ENCODE peak calls at places on chromosome 1, in nine cellular contexts. Y is uterus, E is PC-3, G is GM10248, M is GM13976, I is astrocyte of the spinal cord, F is RWPE2, X is Caco-2, W is A549. R is an unnamed sample.

GRCh38 chr1:243421784-243422183 is 165.9 kb downstream of the SDCCAG8 start:
- DNase-seq in M (no peak), E (peak; percentile 93), W (peak; percentile 18), X (no peak), F (no peak), Y (peak; percentile 29), G (no peak), I (peak; percentile 89), R (no peak)

GRCh38 chr1:203937678-203938330 is 76.4 kb downstream of the SNRPE start:
- DNase-seq in Y (no peak), M (no peak), F (no peak), G (no peak), X (no peak), I (no peak), W (no peak), E (no peak), R (no peak)

GRCh38 chr1:3799976-3800685 is 3.8 kb upstream of the LRRC47 start:
- DNase-seq in I (no peak), F (no peak), Y (no peak), G (no peak), E (no peak), X (no peak), M (no peak), W (no peak), R (no peak)

GRCh38 chr1:32876341-32877210 is 5.9 kb upstream of the FNDC5 start:
- DNase-seq in X (no peak), E (peak; percentile 57), F (no peak), G (peak; percentile 80), M (peak; percentile 86), W (peak; percentile 54), Y (no peak), I (peak; percentile 29), R (peak; percentile 93)

GRCh38 chr1:81174052-81174451 is 626.7 kb upstream of the ADGRL2 start:
- DNase-seq in F (peak; percentile 62), Y (no peak), I (no peak), M (no peak), E (peak; percentile 54), X (no peak), G (no peak), W (no peak), R (no peak)

GRCh38 chr1:4931486-4931885 is 277.1 kb downstream of the AJAP1 start:
- DNase-seq in E (peak; percentile 33), I (no peak), F (no peak), M (no peak), X (no peak), W (no peak), G (no peak), Y (no peak), R (no peak)

GRCh38 chr1:117967900-117968299 is 38.4 kb downstream of the WDR3 start:
- DNase-seq in M (no peak), X (no peak), G (no peak), E (no peak), W (no peak), Y (no peak), F (no peak), I (no peak), R (no peak)

GRCh38 chr1:181485276-181486097 is 2.2 kb downstream of the CACNA1E start:
- DNase-seq in M (peak; percentile 85), W (no peak), I (no peak), X (no peak), F (no peak), E (no peak), Y (no peak), G (peak; percentile 79), R (no peak)

GRCh38 chr1:227342075-227342829 is 24.0 kb upstream of the CDC42BPA start:
- DNase-seq in Y (no peak), M (no peak), G (no peak), W (no peak), F (no peak), X (no peak), E (no peak), I (no peak), R (no peak)

GRCh38 chr1:14666376-14666775 is 67.9 kb downstream of the KAZN start:
- DNase-seq in I (peak; percentile 8), E (peak; percentile 58), W (no peak), F (no peak), G (no peak), X (no peak), M (no peak), Y (no peak), R (no peak)

GRCh38 chr1:230105754-230106625 is 39.0 kb downstream of the GALNT2 start:
- DNase-seq in W (peak; percentile 89), E (peak; percentile 99), F (no peak), X (peak; percentile 44), Y (no peak), I (peak; percentile 75), M (peak; percentile 55), G (peak; percentile 64), R (no peak)

GRCh38 chr1:48677306-48678287 is 99.1 kb downstream of the BEND5 start:
- DNase-seq in M (peak; percentile 60), Y (peak; percentile 20), W (peak; percentile 24), X (peak; percentile 44), E (peak; percentile 73), I (peak; percentile 67), F (no peak), G (peak; percentile 41), R (no peak)

GRCh38 chr1:3685906-3686305 is 33.6 kb downstream of the TP73 start:
- DNase-seq in M (no peak), W (no peak), I (no peak), E (no peak), F (no peak), Y (no peak), G (no peak), X (no peak), R (no peak)

GRCh38 chr1:20093940-20094391 is 24.0 kb downstream of the PLA2G5 start:
- DNase-seq in F (no peak), X (no peak), M (no peak), I (no peak), W (no peak), E (no peak), G (no peak), Y (peak; percentile 79), R (no peak)

GRCh38 chr1:147281950-147282349 is 39.5 kb downstream of the CHD1L start:
- DNase-seq in Y (no peak), I (no peak), G (no peak), E (no peak), W (no peak), X (no peak), M (no peak), F (no peak), R (no peak)
- TF ChIP-seq CTCF in Y (no peak), I (no peak), G (no peak), E (no peak), W (no peak), X (no peak), M (no peak), F (no peak), R (no peak)

DNA sequence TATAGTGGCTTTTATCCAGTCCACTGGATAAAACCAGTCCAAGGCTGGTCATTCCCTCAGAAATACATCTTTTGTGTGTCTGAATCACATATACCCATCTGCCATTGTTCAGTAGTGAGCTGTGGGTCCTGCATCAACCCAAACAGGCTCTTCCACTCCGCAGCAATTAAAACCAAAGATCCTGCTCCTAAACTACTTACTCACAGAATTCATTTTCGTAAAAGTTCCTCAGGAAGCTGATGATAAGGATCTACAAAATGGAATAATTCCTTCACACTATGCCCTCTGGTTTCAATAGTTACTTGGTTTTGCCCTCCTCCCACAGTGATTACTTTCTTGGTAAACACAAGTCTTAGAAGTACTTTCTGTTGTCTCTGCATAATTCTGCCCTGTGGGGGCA is 5.1 kb upstream of the MFSD2A start:
- DNase-seq in W (no peak), M (no peak), F (no peak), X (no peak), G (no peak), E (peak; percentile 15), I (no peak), Y (no peak), R (no peak)
- TF ChIP-seq CTCF in W (no peak), M (no peak), F (no peak), X (no peak), G (no peak), E (no peak), I (no peak), Y (no peak), R (no peak)

GRCh38 chr1:10788592-10789006 is 7.8 kb downstream of the CASZ1 start:
- DNase-seq in M (no peak), W (peak; percentile 42), E (peak; percentile 21), I (no peak), Y (no peak), F (no peak), X (no peak), G (no peak), R (no peak)
- TF ChIP-seq CTCF in M (no peak), W (peak; percentile 35), E (peak; percentile 38), I (peak; percentile 42), Y (peak; percentile 25), F (no peak), X (peak; percentile 37), G (no peak), R (no peak)

GRCh38 chr1:26529655-26530539 is at the start of gene RPS6KA1:
- DNase-seq in M (peak; percentile 93), E (peak; percentile 69), X (peak; percentile 65), W (peak; percentile 79), F (no peak), Y (peak; percentile 33), G (peak; percentile 91), I (peak; percentile 9), R (peak; percentile 71)

GRCh38 chr1:26533951-26534514 is 4.5 kb downstream of the RPS6KA1 start:
- DNase-seq in W (no peak), X (no peak), M (peak; percentile 18), Y (no peak), F (no peak), E (no peak), I (no peak), G (no peak), R (no peak)

GRCh38 chr1:26530898-26531598 is 1.5 kb downstream of the RPS6KA1 start:
- DNase-seq in I (peak; percentile 50), W (peak; percentile 82), Y (no peak), X (peak; percentile 92), M (peak; percentile 41), G (peak; percentile 60), E (peak; percentile 92), F (peak; percentile 98), R (no peak)

GRCh38 chr1:26530540-26530897 is 958 bp downstream of the RPS6KA1 start:
- DNase-seq in X (no peak), W (no peak), M (peak; percentile 38), F (no peak), E (peak; percentile 7), Y (no peak), G (no peak), I (no peak), R (no peak)

GRCh38 chr1:26531651-26532131 is 2.1 kb downstream of the RPS6KA1 start:
- DNase-seq in X (no peak), G (no peak), I (no peak), F (no peak), E (no peak), W (no peak), Y (no peak), M (peak; percentile 17), R (no peak)
- TF ChIP-seq CTCF in X (no peak), G (no peak), I (no peak), F (no peak), E (no peak), W (no peak), Y (no peak), M (no peak), R (no peak)

GRCh38 chr1:115677570-115677969 is 35.8 kb downstream of the VANGL1 start:
- DNase-seq in G (no peak), W (no peak), M (no peak), X (no peak), Y (no peak), I (no peak), F (no peak), E (no peak), R (no peak)
- TF ChIP-seq CTCF in G (peak; percentile 26), W (no peak), M (no peak), X (no peak), Y (no peak), I (peak; percentile 32), F (no peak), E (no peak), R (peak; percentile 11)

GRCh38 chr1:161159087-161159914 is at the start of gene USP21:
- DNase-seq in Y (peak; percentile 92), W (peak; percentile 98), E (peak; percentile 92), G (peak; percentile 96), I (peak; percentile 89), M (peak; percentile 97), X (peak; percentile 91), F (peak; percentile 89), R (peak; percentile 100)
- TF ChIP-seq CTCF in Y (no peak), W (no peak), E (peak; percentile 53), G (no peak), I (peak; percentile 43), M (no peak), X (peak; percentile 27), F (peak; percentile 24), R (no peak)